ENCODE peak calls at places on chromosomes 13 and 19, in ten cellular contexts. B, Q, S, H, V, U, A, G, R and N are unnamed samples.

GRCh38 chr13:79519252-79519651 is 38.3 kb downstream of the NDFIP2 start:
- DNase-seq in B (peak), Q (no peak), S (no peak), H (no peak), V (no peak), U (no peak), A (peak), G (peak), R (no peak), N (peak)

GRCh38 chr13:36131931-36132297 is 732 bp upstream of the DCLK1 start:
- DNase-seq in B (peak), Q (peak), S (no peak), H (peak), V (peak), U (peak), A (peak), G (peak), R (peak), N (no peak)

GRCh38 chr19:1657632-1658445 is 5.4 kb upstream of the TCF3 start:
- DNase-seq in B (no peak), Q (peak), S (no peak), H (no peak), V (no peak), U (no peak), A (no peak), G (no peak), R (no peak), N (no peak)

GRCh38 chr13:71524245-71525002 is 342.6 kb downstream of the DACH1 start:
- DNase-seq in B (no peak), Q (no peak), S (no peak), H (no peak), V (no peak), U (no peak), A (no peak), G (no peak), R (no peak), N (peak)

GRCh38 chr13:113566227-113566561 is 18.4 kb upstream of the TFDP1 start:
- DNase-seq in B (no peak), Q (no peak), S (no peak), H (no peak), V (peak), U (no peak), A (no peak), G (no peak), R (no peak), N (no peak)

GRCh38 chr13:76004411-76004810 is 368.3 kb downstream of the LMO7 start:
- DNase-seq in B (no peak), Q (no peak), S (no peak), H (no peak), V (no peak), U (no peak), A (peak), G (peak), R (no peak), N (no peak)

GRCh38 chr19:3463039-3463958 is 17.0 kb downstream of the SMIM24 start:
- DNase-seq in B (no peak), Q (no peak), S (no peak), H (no peak), V (no peak), U (no peak), A (no peak), G (no peak), R (no peak), N (no peak)

GRCh38 chr13:40622246-40622645 is 44.2 kb downstream of the FOXO1 start:
- DNase-seq in B (no peak), Q (no peak), S (no peak), H (no peak), V (no peak), U (no peak), A (no peak), G (no peak), R (no peak), N (no peak)

GRCh38 chr13:94620286-94620896 is 18.7 kb downstream of the GPR180 start:
- DNase-seq in B (peak), Q (no peak), S (peak), H (no peak), V (no peak), U (no peak), A (peak), G (peak), R (peak), N (peak)

GRCh38 chr13:21175656-21176194 is 627 bp downstream of the SKA3 start:
- DNase-seq in B (no peak), Q (no peak), S (no peak), H (no peak), V (no peak), U (no peak), A (no peak), G (peak), R (no peak), N (no peak)

GRCh38 chr19:37778613-37779138 is 710 bp downstream of the ZNF573 start:
- DNase-seq in B (peak), Q (no peak), S (peak), H (no peak), V (no peak), U (no peak), A (peak), G (peak), R (no peak), N (peak)

GRCh38 chr13:40993987-40994386 is 25.1 kb downstream of the ELF1 start:
- DNase-seq in B (no peak), Q (peak), S (no peak), H (no peak), V (no peak), U (no peak), A (no peak), G (no peak), R (peak), N (no peak)

GRCh38 chr13:45439000-45439399 is 20.8 kb upstream of the SLC25A30 start:
- DNase-seq in B (no peak), Q (no peak), S (no peak), H (no peak), V (no peak), U (no peak), A (no peak), G (no peak), R (no peak), N (no peak)

GRCh38 chr13:99614465-99614885 is 113.2 kb downstream of the TM9SF2 start:
- DNase-seq in B (no peak), Q (peak), S (peak), H (no peak), V (no peak), U (no peak), A (peak), G (peak), R (peak), N (no peak)

GRCh38 chr19:31353826-31354225 is 4.6 kb upstream of the TSHZ3 start:
- DNase-seq in B (no peak), Q (peak), S (no peak), H (no peak), V (no peak), U (no peak), A (no peak), G (no peak), R (no peak), N (no peak)

GRCh38 chr19:2544576-2545415 is 68.9 kb downstream of the GADD45B start:
- DNase-seq in B (no peak), Q (no peak), S (no peak), H (no peak), V (no peak), U (no peak), A (no peak), G (no peak), R (no peak), N (no peak)

DNA sequence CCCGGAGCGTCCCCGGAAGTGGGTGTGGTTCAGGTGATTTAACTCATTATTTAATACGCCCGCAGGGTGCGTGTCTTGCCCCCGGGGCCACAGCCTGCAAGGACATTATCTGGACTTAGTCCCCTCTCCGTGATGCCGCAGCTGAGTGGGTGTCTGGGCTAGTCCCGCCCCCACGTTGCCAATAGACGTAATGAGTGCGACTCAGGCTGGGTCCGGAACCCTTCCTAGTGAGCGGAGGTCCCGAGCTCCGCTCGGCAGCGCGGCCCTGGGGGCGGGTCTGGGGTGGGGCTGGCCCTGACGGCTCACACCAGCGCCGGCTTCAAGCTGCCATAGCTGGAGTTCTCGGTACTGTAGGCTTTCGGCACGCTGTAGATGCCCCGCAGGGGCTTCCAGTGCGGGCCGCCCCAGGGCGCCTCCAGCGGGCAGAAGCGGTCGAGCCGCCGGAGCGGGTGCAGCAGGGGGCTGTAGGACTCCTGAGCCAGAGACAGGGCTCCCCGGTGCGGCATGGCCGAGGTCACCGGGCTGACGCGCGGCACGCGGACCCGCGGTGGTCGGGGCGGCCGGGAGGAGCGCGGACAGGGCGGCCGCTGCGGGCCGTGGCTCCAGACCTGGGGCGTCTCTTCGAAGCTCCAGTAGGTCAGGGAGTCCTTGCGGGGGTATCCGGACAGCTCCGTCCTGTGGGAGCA is 918 bp upstream of the LHB start:
- DNase-seq in B (peak), Q (peak), S (peak), H (no peak), V (no peak), U (no peak), A (peak), G (peak), R (peak), N (peak)
- H3K4me3 ChIP-seq in B (peak), Q (no peak), S (peak), H (peak), V (peak), U (peak), A (peak), G (peak), R (no peak), N (peak)

GRCh38 chr13:111153977-111154332 is 38.8 kb downstream of the ARHGEF7 start:
- DNase-seq in B (peak), Q (no peak), S (peak), H (peak), V (peak), U (no peak), A (no peak), G (no peak), R (peak), N (peak)
- TF ChIP-seq CTCF in B (peak), Q (peak), S (no peak), H (peak), V (no peak), U (no peak), A (peak), G (peak), R (no peak), N (peak)

GRCh38 chr19:58356971-58357797 is 3.9 kb upstream of the A1BG start:
- DNase-seq in B (peak), Q (no peak), S (no peak), H (no peak), V (no peak), U (no peak), A (no peak), G (peak), R (no peak), N (peak)
- H3K4me3 ChIP-seq in B (peak), Q (no peak), S (no peak), H (no peak), V (peak), U (peak), A (no peak), G (peak), R (no peak), N (peak)

GRCh38 chr13:58964048-58964447 is 1199.7 kb downstream of the DIAPH3 start:
- DNase-seq in B (no peak), Q (no peak), S (no peak), H (no peak), V (no peak), U (no peak), A (no peak), G (no peak), R (no peak), N (no peak)

GRCh38 chr13:58955546-58956385 is 1208.0 kb downstream of the DIAPH3 start:
- DNase-seq in B (no peak), Q (no peak), S (no peak), H (no peak), V (no peak), U (no peak), A (no peak), G (no peak), R (no peak), N (no peak)

GRCh38 chr13:58963321-58963720 is 1200.4 kb downstream of the DIAPH3 start:
- DNase-seq in B (no peak), Q (no peak), S (no peak), H (no peak), V (no peak), U (no peak), A (no peak), G (peak), R (no peak), N (no peak)

GRCh38 chr13:58960909-58961308 is 1202.8 kb downstream of the DIAPH3 start:
- DNase-seq in B (no peak), Q (no peak), S (no peak), H (no peak), V (no peak), U (no peak), A (peak), G (peak), R (no peak), N (no peak)
- TF ChIP-seq CTCF in B (no peak), Q (no peak), S (no peak), H (no peak), V (no peak), U (no peak), A (no peak), G (peak), R (no peak), N (no peak)

GRCh38 chr19:7868671-7869452 is 5.3 kb downstream of the PRR36 start:
- DNase-seq in B (peak), Q (peak), S (peak), H (peak), V (no peak), U (peak), A (peak), G (peak), R (peak), N (peak)
- H3K4me3 ChIP-seq in B (peak), Q (no peak), S (peak), H (peak), V (peak), U (peak), A (peak), G (peak), R (no peak), N (peak)

GRCh38 chr13:29589967-29590366 is 5.5 kb downstream of the SLC7A1 start:
- DNase-seq in B (no peak), Q (no peak), S (no peak), H (no peak), V (no peak), U (no peak), A (no peak), G (no peak), R (no peak), N (no peak)
- TF ChIP-seq CTCF in B (peak), Q (no peak), S (no peak), H (no peak), V (no peak), U (no peak), A (peak), G (peak), R (no peak), N (no peak)

DNA sequence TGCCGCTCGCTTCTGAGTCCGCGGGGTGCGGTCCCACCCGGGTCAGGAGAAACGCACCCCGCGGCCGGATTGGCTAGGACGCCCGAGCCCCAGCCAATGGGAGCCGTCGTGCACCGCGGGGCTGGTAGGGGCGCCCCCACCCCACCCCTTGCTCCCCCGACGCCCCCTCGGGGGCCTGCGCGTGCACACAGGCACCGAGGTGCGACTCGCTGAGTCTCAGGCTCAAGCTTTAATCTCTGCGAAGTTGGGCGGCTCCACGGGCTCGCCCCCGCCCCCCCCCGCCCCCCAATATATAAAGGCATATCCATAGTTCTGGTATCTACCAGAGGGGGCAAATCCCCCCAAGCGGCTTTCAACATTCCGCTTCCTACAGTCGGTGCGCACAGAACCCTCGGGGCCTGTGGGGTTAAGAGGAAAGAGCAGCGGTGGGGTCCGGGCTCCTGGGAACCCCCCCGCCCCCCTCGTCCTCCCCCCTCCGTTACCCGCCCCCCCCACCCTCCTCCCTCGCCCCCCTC is at the start of gene COX6B2:
- DNase-seq in B (no peak), Q (no peak), S (no peak), H (no peak), V (no peak), U (no peak), A (no peak), G (no peak), R (no peak), N (no peak)
- H3K4me3 ChIP-seq in B (peak), Q (no peak), S (peak), H (peak), V (peak), U (peak), A (peak), G (peak), R (no peak), N (peak)